ENCODE peak calls at places on chromosomes 5 and 9, in four cellular contexts. A is IMR-90, N is H9, U is mesendoderm. D is an unnamed sample.

GRCh38 chr9:82038897-82039296 is 50.3 kb downstream of the SPATA31D1 start:
- DNase-seq in A (no peak), N (no peak), U (no peak), D (no peak)

GRCh38 chr5:151181818-151182217 is 24.2 kb upstream of the ANXA6 start:
- DNase-seq in A (no peak), N (no peak), U (no peak), D (no peak)

GRCh38 chr5:83921794-83922193 is 201.1 kb upstream of the HAPLN1 start:
- DNase-seq in A (no peak), N (no peak), U (no peak), D (no peak)

GRCh38 chr5:156479864-156480263 is 152.9 kb downstream of the SGCD start:
- DNase-seq in A (peak), N (no peak), U (peak), D (no peak)

GRCh38 chr5:177065480-177065879 is 21.2 kb upstream of the FGFR4 start:
- DNase-seq in A (no peak), N (no peak), U (no peak), D (no peak)

GRCh38 chr5:176743136-176743827 is 67.1 kb upstream of the UNC5A start:
- DNase-seq in A (no peak), N (peak), U (no peak), D (no peak)

GRCh38 chr5:150513375-150514309 is 5.7 kb downstream of the NDST1 start:
- DNase-seq in A (no peak), N (no peak), U (peak), D (no peak)

GRCh38 chr5:132136906-132137305 is 63.3 kb downstream of the CSF2 start:
- DNase-seq in A (peak), N (no peak), U (no peak), D (no peak)

GRCh38 chr5:124262443-124262842 is 484.0 kb downstream of the ZNF608 start:
- DNase-seq in A (no peak), N (no peak), U (no peak), D (no peak)

GRCh38 chr9:109568089-109568488 is 70.0 kb upstream of the PTPN3 start:
- DNase-seq in A (no peak), N (no peak), U (no peak), D (no peak)

GRCh38 chr9:137085918-137086530 is 761 bp upstream of the MAN1B1 start:
- DNase-seq in A (no peak), N (no peak), U (no peak), D (no peak)

GRCh38 chr5:42650111-42650510 is 106.5 kb upstream of the CCDC152 start:
- DNase-seq in A (no peak), N (no peak), U (no peak), D (no peak)

GRCh38 chr5:132011561-132012384 is at the start of gene ACSL6:
- DNase-seq in A (no peak), N (peak), U (peak), D (peak)

GRCh38 chr9:109742759-109743388 is 37.1 kb upstream of the PALM2AKAP2 start:
- DNase-seq in A (no peak), N (no peak), U (peak), D (no peak)

GRCh38 chr9:137305060-137305787 is 3.2 kb upstream of the NRARP start:
- DNase-seq in A (no peak), N (peak), U (peak), D (no peak)

GRCh38 chr5:35133186-35133585 is 85.4 kb upstream of the AGXT2 start:
- DNase-seq in A (peak), N (no peak), U (no peak), D (no peak)

GRCh38 chr5:102857090-102857818 is 102.1 kb downstream of the PAM start:
- DNase-seq in A (no peak), N (no peak), U (no peak), D (no peak)

GRCh38 chr5:68329554-68329953 is 114.0 kb downstream of the PIK3R1 start:
- DNase-seq in A (no peak), N (no peak), U (no peak), D (no peak)

GRCh38 chr9:116300360-116300759 is 146.8 kb downstream of the PAPPA start:
- DNase-seq in A (no peak), N (no peak), U (no peak), D (no peak)

GRCh38 chr9:132192728-132193127 is 30.9 kb downstream of the NTNG2 start:
- DNase-seq in A (peak), N (no peak), U (no peak), D (no peak)

GRCh38 chr5:116666901-116667300 is 92.3 kb upstream of the SEMA6A start:
- DNase-seq in A (no peak), N (no peak), U (no peak), D (no peak)

GRCh38 chr9:92964607-92964975 is 17.3 kb downstream of the FGD3 start:
- DNase-seq in A (no peak), N (no peak), U (no peak), D (no peak)

GRCh38 chr9:137129089-137129455 is 9.9 kb upstream of the GRIN1 start:
- DNase-seq in A (peak), N (no peak), U (peak), D (no peak)

GRCh38 chr9:91536211-91536691 is 112.6 kb upstream of the NFIL3 start:
- DNase-seq in A (peak), N (no peak), U (peak), D (no peak)

GRCh38 chr9:20940447-20941176 is 90.8 kb downstream of the HACD4 start:
- DNase-seq in A (peak), N (no peak), U (peak), D (no peak)

GRCh38 chr5:13708432-13708831 is 236.1 kb downstream of the DNAH5 start:
- DNase-seq in A (peak), N (no peak), U (no peak), D (no peak)

GRCh38 chr9:95057121-95057520 is 260.4 kb downstream of the FANCC start:
- DNase-seq in A (peak), N (no peak), U (no peak), D (no peak)

GRCh38 chr9:100720922-100721321 is 143.0 kb downstream of the CAVIN4 start:
- DNase-seq in A (peak), N (no peak), U (no peak), D (no peak)

GRCh38 chr9:37293664-37294524 is 128.6 kb upstream of the GRHPR start:
- DNase-seq in A (peak), N (no peak), U (peak), D (no peak)

GRCh38 chr9:133539434-133539833 is 4.9 kb downstream of the ADAMTSL2 start:
- DNase-seq in A (no peak), N (no peak), U (peak), D (no peak)
- H4K8ac ChIP-seq in A (no peak), N (no peak), U (no peak), D (peak)

GRCh38 chr5:142829821-142830220 is 59.6 kb downstream of the ARHGAP26 start:
- DNase-seq in A (peak), N (no peak), U (no peak), D (no peak)

GRCh38 chr5:142827934-142828576 is 57.9 kb downstream of the ARHGAP26 start:
- DNase-seq in A (peak), N (no peak), U (no peak), D (no peak)

GRCh38 chr5:142831019-142831403 is 60.8 kb downstream of the ARHGAP26 start:
- DNase-seq in A (no peak), N (no peak), U (no peak), D (no peak)

GRCh38 chr5:142830241-142831018 is 60.3 kb downstream of the ARHGAP26 start:
- DNase-seq in A (peak), N (no peak), U (no peak), D (no peak)

GRCh38 chr5:142828797-142829535 is 58.8 kb downstream of the ARHGAP26 start:
- DNase-seq in A (no peak), N (no peak), U (no peak), D (no peak)
- H4K8ac ChIP-seq in A (no peak), N (no peak), U (no peak), D (no peak)

GRCh38 chr5:135546014-135546413 is 10.2 kb upstream of the NEUROG1 start:
- DNase-seq in A (no peak), N (no peak), U (no peak), D (no peak)
- H4K8ac ChIP-seq in A (no peak), N (no peak), U (no peak), D (no peak)

GRCh38 chr9:78295731-78296130 is 1.2 kb upstream of the PSAT1 start:
- DNase-seq in A (no peak), N (no peak), U (no peak), D (peak)

GRCh38 chr9:78297672-78297961 is 692 bp downstream of the PSAT1 start:
- DNase-seq in A (peak), N (no peak), U (no peak), D (no peak)

GRCh38 chr9:78296893-78297671 is at the start of gene PSAT1:
- DNase-seq in A (peak), N (peak), U (peak), D (peak)

GRCh38 chr9:78295177-78295575 is 1.7 kb upstream of the PSAT1 start:
- DNase-seq in A (no peak), N (no peak), U (peak), D (peak)

GRCh38 chr9:78296208-78296892 is 575 bp upstream of the PSAT1 start:
- DNase-seq in A (peak), N (peak), U (peak), D (no peak)
- H4K8ac ChIP-seq in A (peak), N (no peak), U (peak), D (peak)

DNA sequence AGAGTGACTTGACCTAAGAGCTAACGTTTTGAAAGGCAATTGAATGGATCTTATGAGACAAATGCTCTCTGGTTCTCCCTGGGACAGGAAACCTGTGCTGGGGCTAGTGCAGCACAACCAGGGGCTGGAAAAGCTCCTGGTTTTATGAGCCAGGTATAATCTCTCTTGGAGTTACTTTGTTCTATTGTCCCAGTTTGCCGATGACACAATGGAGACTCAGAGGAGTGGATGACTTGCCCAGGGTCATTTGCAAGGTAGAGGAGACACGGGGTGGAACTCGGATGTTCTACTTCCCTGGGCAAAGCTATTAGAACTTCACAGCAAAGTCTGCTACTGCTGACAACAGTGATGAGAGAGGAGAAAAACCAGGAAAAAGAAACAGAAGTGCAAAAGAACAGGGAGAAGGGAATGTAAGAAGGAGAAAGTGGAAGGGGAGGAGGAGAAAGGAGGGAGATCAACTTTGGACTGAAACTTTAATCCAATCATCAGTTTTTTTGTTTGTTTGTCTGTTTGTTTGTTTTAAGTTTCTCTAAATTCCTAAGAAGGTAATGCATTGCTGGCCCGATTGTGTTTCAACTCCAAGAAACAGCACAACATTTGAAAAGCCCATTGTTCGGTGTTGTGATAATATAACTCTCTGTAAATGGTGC is 7.4 kb upstream of the GSN start:
- DNase-seq in A (no peak), N (no peak), U (no peak), D (no peak)
- H4K8ac ChIP-seq in A (no peak), N (no peak), U (no peak), D (no peak)

DNA sequence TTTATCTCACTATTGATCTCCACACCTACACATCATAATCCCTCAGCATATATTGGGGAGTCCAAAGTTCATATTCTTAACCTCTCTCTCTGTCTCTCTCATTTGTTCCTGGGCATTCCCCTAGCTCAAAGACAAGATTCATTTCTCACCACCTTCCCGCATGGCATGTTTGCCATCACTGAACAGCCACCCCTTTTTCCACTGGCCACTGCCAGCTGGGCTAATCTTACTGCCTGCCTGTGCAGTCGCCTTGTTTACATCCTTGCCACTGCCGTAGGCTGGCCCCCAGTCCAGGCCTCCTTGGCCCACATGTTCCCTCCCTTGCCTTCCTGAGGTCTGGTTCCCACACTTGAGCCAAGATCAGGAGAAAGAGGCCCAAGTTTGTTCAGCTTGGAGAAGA is 80.3 kb downstream of the PLAC8L1 start:
- DNase-seq in A (no peak), N (no peak), U (no peak), D (no peak)
- H4K8ac ChIP-seq in A (no peak), N (no peak), U (no peak), D (no peak)

GRCh38 chr9:130900701-130901497 is 4.3 kb upstream of the QRFP start:
- DNase-seq in A (no peak), N (no peak), U (no peak), D (no peak)
- H4K8ac ChIP-seq in A (no peak), N (no peak), U (no peak), D (no peak)

DNA sequence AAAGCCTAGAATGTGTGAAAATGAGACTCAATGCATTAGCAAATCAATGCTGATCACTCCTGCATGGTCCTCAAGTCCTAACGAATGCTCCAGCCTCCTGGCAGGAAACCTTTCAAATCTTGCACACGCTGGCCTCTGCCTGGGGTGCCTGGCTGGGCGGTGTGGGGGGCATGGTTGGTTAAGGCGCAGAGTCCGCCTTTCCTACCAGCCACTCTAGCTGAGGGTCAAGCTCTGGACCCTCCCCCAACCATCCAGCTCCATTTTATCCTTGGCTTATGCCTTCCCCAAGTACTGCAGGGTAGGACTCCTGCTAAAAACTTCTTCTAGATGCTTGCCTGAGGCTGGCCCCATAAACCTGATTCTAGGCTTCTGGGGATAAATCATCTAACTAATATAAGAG is 850 bp upstream of the MVB12B start:
- DNase-seq in A (no peak), N (no peak), U (peak), D (no peak)
- H4K8ac ChIP-seq in A (peak), N (no peak), U (no peak), D (peak)

DNA sequence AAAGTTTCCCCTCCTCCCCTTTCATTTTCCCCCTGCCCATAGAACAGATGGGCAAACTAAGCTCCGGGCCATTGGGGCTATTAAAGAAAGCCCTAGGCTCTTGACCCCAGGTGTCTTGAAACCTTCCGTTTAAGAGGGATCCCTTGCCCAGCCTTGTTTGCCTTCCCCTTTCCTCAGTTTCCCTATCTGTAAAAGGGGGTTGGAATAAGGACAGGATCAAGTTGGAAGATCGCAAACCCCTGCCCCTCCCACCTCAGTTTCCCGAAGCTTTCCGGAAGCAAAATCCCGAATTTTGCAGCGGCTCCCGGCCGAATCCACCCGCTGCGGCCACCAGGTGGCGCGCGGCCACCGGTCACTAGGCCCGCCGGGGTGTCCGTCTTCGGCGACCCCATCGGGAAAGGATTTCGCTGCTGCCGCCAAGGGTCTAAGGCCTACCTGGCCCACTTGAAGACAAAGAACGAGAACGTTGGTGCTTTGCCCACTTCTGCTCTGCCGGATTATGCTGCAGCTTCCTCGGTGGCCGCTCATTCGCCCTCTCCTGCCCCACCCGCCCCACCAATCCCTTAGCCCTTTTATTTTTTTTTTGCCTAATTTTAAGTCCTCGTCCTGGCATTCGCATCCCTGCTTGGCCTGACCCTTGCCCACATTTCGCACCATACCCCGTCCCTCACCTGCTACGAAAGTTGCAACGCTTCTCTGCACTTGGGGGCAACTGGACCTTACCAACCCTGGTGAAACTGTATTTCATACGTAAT is 933 bp upstream of the NR6A1 start:
- DNase-seq in A (peak), N (peak), U (peak), D (no peak)
- H4K8ac ChIP-seq in A (no peak), N (no peak), U (no peak), D (no peak)